ENCODE peak calls at places on chromosomes 13 and 19, in six cellular contexts. I, R, X, D, O and W are unnamed samples.

GRCh38 chr13:80630685-80631121 is 289.8 kb upstream of the SPRY2 start:
- DNase-seq in O (no peak), D (no peak), I (no peak), X (no peak), R (no peak), W (no peak)

GRCh38 chr13:30844548-30845296 is 61.3 kb upstream of the MEDAG start:
- DNase-seq in D (no peak), I (no peak), R (no peak), X (no peak), O (no peak), W (peak; percentile 26)

GRCh38 chr19:13060964-13061927 is 41.4 kb downstream of the LYL1 start:
- DNase-seq in D (peak; percentile 81), R (peak; percentile 87), I (peak; percentile 60), X (peak; percentile 85), O (peak; percentile 94), W (peak; percentile 85)

GRCh38 chr19:3720533-3720917 is 12.3 kb downstream of the TJP3 start:
- DNase-seq in D (no peak), R (no peak), O (no peak), I (no peak), X (no peak), W (no peak)

GRCh38 chr13:106104281-106104901 is 431.1 kb downstream of the EFNB2 start:
- DNase-seq in X (no peak), R (no peak), O (no peak), I (no peak), D (no peak), W (no peak)

GRCh38 chr19:23822735-23823134 is 64.0 kb upstream of the ZNF681 start:
- DNase-seq in R (no peak), I (no peak), O (no peak), D (no peak), X (no peak), W (no peak)

GRCh38 chr13:21342699-21343442 is 116.2 kb downstream of the ZDHHC20 start:
- DNase-seq in R (no peak), X (no peak), O (no peak), I (no peak), D (no peak), W (no peak)

GRCh38 chr13:71867101-71867814 is at the start of gene DACH1:
- DNase-seq in I (no peak), O (peak; percentile 46), X (peak; percentile 44), D (peak; percentile 19), R (peak; percentile 30), W (peak; percentile 36)

GRCh38 chr13:91946498-91947070 is 548.2 kb downstream of the GPC5 start:
- DNase-seq in I (no peak), O (no peak), R (no peak), X (no peak), D (no peak), W (no peak)

GRCh38 chr19:40216777-40217026 is 1.5 kb downstream of the TTC9B start:
- DNase-seq in R (no peak), I (no peak), D (no peak), O (no peak), X (no peak), W (no peak)

GRCh38 chr19:31312004-31312403 is 37.2 kb downstream of the TSHZ3 start:
- DNase-seq in O (no peak), I (no peak), X (no peak), R (no peak), D (no peak), W (no peak)

GRCh38 chr19:15448778-15449619 is 757 bp downstream of the WIZ start:
- DNase-seq in I (no peak), X (peak; percentile 35), D (no peak), O (no peak), R (no peak), W (no peak)

GRCh38 chr13:97539651-97540230 is 105.8 kb downstream of the RAP2A start:
- DNase-seq in O (no peak), X (no peak), I (no peak), R (no peak), D (no peak), W (no peak)

GRCh38 chr13:60617863-60618733 is 221.1 kb downstream of the TDRD3 start:
- DNase-seq in R (no peak), X (no peak), D (no peak), I (no peak), O (no peak), W (no peak)

GRCh38 chr13:40665754-40666057 is 735 bp downstream of the FOXO1 start:
- DNase-seq in D (no peak), I (peak; percentile 39), X (peak; percentile 58), O (no peak), R (no peak), W (peak; percentile 52)

GRCh38 chr13:38575427-38575826 is 111.5 kb upstream of the FREM2 start:
- DNase-seq in R (no peak), O (no peak), D (no peak), X (no peak), I (no peak), W (no peak)

GRCh38 chr13:59000770-59001169 is 1163.0 kb downstream of the DIAPH3 start:
- DNase-seq in I (no peak), O (no peak), R (no peak), X (no peak), D (no peak), W (no peak)

GRCh38 chr13:23500858-23501257 is 67.4 kb upstream of the SACS start:
- DNase-seq in R (no peak), I (no peak), D (no peak), O (no peak), X (no peak), W (no peak)

GRCh38 chr13:110323172-110323851 is 16.2 kb downstream of the COL4A2 start:
- DNase-seq in X (no peak), D (no peak), I (no peak), O (no peak), R (no peak), W (no peak)

GRCh38 chr13:62510906-62511655 is 1095.4 kb upstream of the PCDH20 start:
- DNase-seq in X (no peak), I (no peak), D (no peak), R (no peak), O (no peak), W (no peak)

GRCh38 chr13:41428155-41428554 is 29.2 kb upstream of the RGCC start:
- DNase-seq in O (no peak), X (peak; percentile 48), I (peak; percentile 22), R (peak; percentile 63), D (no peak), W (peak; percentile 63)